ENCODE peak calls at places on chromosome 16, in nine cellular contexts. One of them, this sample, is unnamed.

GRCh38 chr16:67100569-67101300 is 9.0 kb upstream of the PHAF1 start:
- DNase-seq in OCI-LY7: peak; percentile 44
- DNase-seq in CD8-positive, alpha-beta T cell: no peak
- DNase-seq in left ventricle myocardium inferior: no peak
- DNase-seq in lower lobe of right lung: no peak
- DNase-seq in AG04450: no peak
- DNase-seq in fibroblast of pulmonary artery: peak; percentile 64
- DNase-seq in Peyer's patch: no peak
- DNase-seq in breast epithelium: no peak
- DNase-seq in this sample: no peak

GRCh38 chr16:72138064-72138572 is 33.8 kb downstream of the PMFBP1 start:
- DNase-seq in Peyer's patch: no peak
- DNase-seq in fibroblast of pulmonary artery: no peak
- DNase-seq in breast epithelium: no peak
- DNase-seq in CD8-positive, alpha-beta T cell: no peak
- DNase-seq in lower lobe of right lung: no peak
- DNase-seq in AG04450: no peak
- DNase-seq in left ventricle myocardium inferior: no peak
- DNase-seq in OCI-LY7: no peak
- DNase-seq in this sample: no peak

GRCh38 chr16:87077750-87078127 is 239.5 kb downstream of the C16orf95 start:
- DNase-seq in CD8-positive, alpha-beta T cell: peak; percentile 13
- DNase-seq in fibroblast of pulmonary artery: no peak
- DNase-seq in breast epithelium: no peak
- DNase-seq in left ventricle myocardium inferior: no peak
- DNase-seq in lower lobe of right lung: no peak
- DNase-seq in Peyer's patch: no peak
- DNase-seq in AG04450: no peak
- DNase-seq in OCI-LY7: no peak
- DNase-seq in this sample: no peak

GRCh38 chr16:898761-899677 is 71.8 kb downstream of the LMF1 start:
- DNase-seq in breast epithelium: no peak
- DNase-seq in AG04450: no peak
- DNase-seq in Peyer's patch: no peak
- DNase-seq in OCI-LY7: no peak
- DNase-seq in fibroblast of pulmonary artery: no peak
- DNase-seq in lower lobe of right lung: no peak
- DNase-seq in CD8-positive, alpha-beta T cell: no peak
- DNase-seq in left ventricle myocardium inferior: no peak
- DNase-seq in this sample: no peak

GRCh38 chr16:24007934-24008333 is 172.2 kb downstream of the PRKCB start:
- DNase-seq in lower lobe of right lung: no peak
- DNase-seq in CD8-positive, alpha-beta T cell: no peak
- DNase-seq in OCI-LY7: no peak
- DNase-seq in left ventricle myocardium inferior: no peak
- DNase-seq in fibroblast of pulmonary artery: no peak
- DNase-seq in Peyer's patch: no peak
- DNase-seq in AG04450: no peak
- DNase-seq in breast epithelium: no peak
- DNase-seq in this sample: no peak

GRCh38 chr16:49652441-49653175 is 203.3 kb downstream of the ZNF423 start:
- DNase-seq in Peyer's patch: no peak
- DNase-seq in left ventricle myocardium inferior: peak; percentile 67
- DNase-seq in CD8-positive, alpha-beta T cell: no peak
- DNase-seq in OCI-LY7: no peak
- DNase-seq in lower lobe of right lung: peak; percentile 39
- DNase-seq in breast epithelium: no peak
- DNase-seq in AG04450: no peak
- DNase-seq in fibroblast of pulmonary artery: peak; percentile 70
- DNase-seq in this sample: peak; percentile 54

GRCh38 chr16:79190542-79190941 is 410.0 kb downstream of the MAF start:
- DNase-seq in left ventricle myocardium inferior: no peak
- DNase-seq in AG04450: no peak
- DNase-seq in breast epithelium: no peak
- DNase-seq in CD8-positive, alpha-beta T cell: no peak
- DNase-seq in lower lobe of right lung: no peak
- DNase-seq in fibroblast of pulmonary artery: no peak
- DNase-seq in Peyer's patch: no peak
- DNase-seq in OCI-LY7: no peak
- DNase-seq in this sample: no peak

GRCh38 chr16:74667215-74667765 is 613 bp upstream of the RFWD3 start:
- DNase-seq in CD8-positive, alpha-beta T cell: peak; percentile 58
- DNase-seq in OCI-LY7: peak; percentile 21
- DNase-seq in left ventricle myocardium inferior: peak; percentile 24
- DNase-seq in lower lobe of right lung: peak; percentile 59
- DNase-seq in breast epithelium: no peak
- DNase-seq in fibroblast of pulmonary artery: peak; percentile 12
- DNase-seq in AG04450: no peak
- DNase-seq in Peyer's patch: peak; percentile 64
- DNase-seq in this sample: no peak

GRCh38 chr16:71610936-71611871 is 14.8 kb upstream of the MARVELD3 start:
- DNase-seq in breast epithelium: peak; percentile 79
- DNase-seq in OCI-LY7: peak; percentile 79
- DNase-seq in lower lobe of right lung: peak; percentile 83
- DNase-seq in Peyer's patch: peak; percentile 91
- DNase-seq in fibroblast of pulmonary artery: peak; percentile 58
- DNase-seq in left ventricle myocardium inferior: peak; percentile 46
- DNase-seq in CD8-positive, alpha-beta T cell: peak; percentile 86
- DNase-seq in AG04450: no peak
- DNase-seq in this sample: no peak

GRCh38 chr16:77288222-77288621 is 89.0 kb downstream of the SYCE1L start:
- DNase-seq in OCI-LY7: no peak
- DNase-seq in Peyer's patch: no peak
- DNase-seq in CD8-positive, alpha-beta T cell: no peak
- DNase-seq in lower lobe of right lung: no peak
- DNase-seq in fibroblast of pulmonary artery: peak; percentile 89
- DNase-seq in AG04450: peak; percentile 32
- DNase-seq in breast epithelium: no peak
- DNase-seq in left ventricle myocardium inferior: no peak
- DNase-seq in this sample: peak; percentile 74

GRCh38 chr16:75486014-75486404 is 9.2 kb downstream of the CHST6 start:
- DNase-seq in fibroblast of pulmonary artery: no peak
- DNase-seq in CD8-positive, alpha-beta T cell: no peak
- DNase-seq in breast epithelium: no peak
- DNase-seq in left ventricle myocardium inferior: no peak
- DNase-seq in OCI-LY7: no peak
- DNase-seq in AG04450: no peak
- DNase-seq in Peyer's patch: peak; percentile 73
- DNase-seq in lower lobe of right lung: no peak
- DNase-seq in this sample: no peak

GRCh38 chr16:30692381-30693074 is 6.4 kb upstream of the SRCAP start:
- DNase-seq in AG04450: no peak
- DNase-seq in OCI-LY7: no peak
- DNase-seq in breast epithelium: no peak
- DNase-seq in CD8-positive, alpha-beta T cell: no peak
- DNase-seq in left ventricle myocardium inferior: no peak
- DNase-seq in fibroblast of pulmonary artery: no peak
- DNase-seq in lower lobe of right lung: no peak
- DNase-seq in Peyer's patch: no peak
- DNase-seq in this sample: no peak
- H3K4me3 ChIP-seq in AG04450: no peak overlapping the region
- H3K4me3 ChIP-seq in OCI-LY7: no peak overlapping the region
- H3K4me3 ChIP-seq in breast epithelium: no peak overlapping the region
- H3K4me3 ChIP-seq in CD8-positive, alpha-beta T cell: no peak overlapping the region
- H3K4me3 ChIP-seq in left ventricle myocardium inferior: no peak overlapping the region
- H3K4me3 ChIP-seq in fibroblast of pulmonary artery: no peak overlapping the region
- H3K4me3 ChIP-seq in lower lobe of right lung: no peak overlapping the region
- H3K4me3 ChIP-seq in Peyer's patch: no peak overlapping the region
- H3K4me3 ChIP-seq in this sample: no peak overlapping the region

DNA sequence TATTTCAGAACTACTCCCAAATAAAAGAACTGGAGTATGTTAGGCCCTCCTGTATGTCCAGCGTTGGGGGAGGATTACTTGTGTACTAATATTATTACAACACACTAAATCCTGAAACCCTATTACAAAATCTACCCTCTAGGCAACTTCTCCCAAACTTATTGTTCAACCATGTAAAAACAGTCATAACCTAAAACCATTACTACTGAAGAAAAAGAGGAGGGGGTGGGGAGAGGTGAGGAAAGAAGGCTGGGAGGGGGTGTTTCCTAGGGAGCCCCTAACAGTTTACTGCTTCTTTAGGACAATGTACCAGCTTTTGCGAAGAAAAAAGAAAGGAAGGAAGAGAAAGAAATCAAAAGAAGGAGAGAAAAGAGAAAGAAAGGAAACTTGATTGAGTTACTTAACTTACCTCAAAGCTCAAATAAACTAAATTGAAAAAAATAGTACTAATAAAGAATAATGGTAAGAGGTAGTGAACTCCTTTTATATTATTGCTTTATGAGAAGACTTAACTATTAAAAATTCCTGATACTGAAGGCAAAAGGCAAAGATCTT is 2.3 kb downstream of the SALL1 start:
- DNase-seq in CD8-positive, alpha-beta T cell: no peak
- DNase-seq in lower lobe of right lung: no peak
- DNase-seq in breast epithelium: no peak
- DNase-seq in AG04450: no peak
- DNase-seq in Peyer's patch: no peak
- DNase-seq in fibroblast of pulmonary artery: peak; percentile 40
- DNase-seq in left ventricle myocardium inferior: no peak
- DNase-seq in OCI-LY7: no peak
- DNase-seq in this sample: no peak
- H3K4me3 ChIP-seq in CD8-positive, alpha-beta T cell: no peak overlapping the region
- H3K4me3 ChIP-seq in lower lobe of right lung: no peak overlapping the region
- H3K4me3 ChIP-seq in breast epithelium: no peak overlapping the region
- H3K4me3 ChIP-seq in AG04450: peak overlapping the region; percentile 82
- H3K4me3 ChIP-seq in Peyer's patch: peak overlapping the region; percentile 49
- H3K4me3 ChIP-seq in fibroblast of pulmonary artery: no peak overlapping the region
- H3K4me3 ChIP-seq in left ventricle myocardium inferior: no peak overlapping the region
- H3K4me3 ChIP-seq in OCI-LY7: no peak overlapping the region
- H3K4me3 ChIP-seq in this sample: peak overlapping the region; percentile 92

GRCh38 chr16:85026696-85027095 is 899 bp upstream of the KIAA0513 start:
- DNase-seq in fibroblast of pulmonary artery: no peak
- DNase-seq in Peyer's patch: no peak
- DNase-seq in left ventricle myocardium inferior: no peak
- DNase-seq in AG04450: no peak
- DNase-seq in CD8-positive, alpha-beta T cell: no peak
- DNase-seq in breast epithelium: no peak
- DNase-seq in lower lobe of right lung: no peak
- DNase-seq in OCI-LY7: no peak
- DNase-seq in this sample: no peak
- H3K4me3 ChIP-seq in fibroblast of pulmonary artery: peak overlapping the region; percentile 71
- H3K4me3 ChIP-seq in Peyer's patch: peak overlapping the region; percentile 69
- H3K4me3 ChIP-seq in left ventricle myocardium inferior: peak overlapping the region; percentile 86
- H3K4me3 ChIP-seq in AG04450: peak overlapping the region; percentile 82
- H3K4me3 ChIP-seq in CD8-positive, alpha-beta T cell: no peak overlapping the region
- H3K4me3 ChIP-seq in breast epithelium: peak overlapping the region; percentile 88
- H3K4me3 ChIP-seq in lower lobe of right lung: peak overlapping the region; percentile 91
- H3K4me3 ChIP-seq in OCI-LY7: peak overlapping the region; percentile 74
- H3K4me3 ChIP-seq in this sample: peak overlapping the region; percentile 74

GRCh38 chr16:3610698-3611144 is 685 bp downstream of the SLX4 start:
- DNase-seq in left ventricle myocardium inferior: no peak
- DNase-seq in OCI-LY7: no peak
- DNase-seq in CD8-positive, alpha-beta T cell: no peak
- DNase-seq in breast epithelium: no peak
- DNase-seq in AG04450: no peak
- DNase-seq in Peyer's patch: no peak
- DNase-seq in fibroblast of pulmonary artery: peak; percentile 3
- DNase-seq in lower lobe of right lung: no peak
- DNase-seq in this sample: no peak

GRCh38 chr16:3609895-3610697 is 1.3 kb downstream of the SLX4 start:
- DNase-seq in breast epithelium: no peak
- DNase-seq in CD8-positive, alpha-beta T cell: no peak
- DNase-seq in lower lobe of right lung: no peak
- DNase-seq in fibroblast of pulmonary artery: no peak
- DNase-seq in AG04450: no peak
- DNase-seq in Peyer's patch: peak; percentile 47
- DNase-seq in left ventricle myocardium inferior: no peak
- DNase-seq in OCI-LY7: peak; percentile 50
- DNase-seq in this sample: no peak

GRCh38 chr16:3612510-3613466 is 1.4 kb upstream of the SLX4 start:
- DNase-seq in left ventricle myocardium inferior: no peak
- DNase-seq in OCI-LY7: no peak
- DNase-seq in AG04450: no peak
- DNase-seq in breast epithelium: no peak
- DNase-seq in lower lobe of right lung: no peak
- DNase-seq in fibroblast of pulmonary artery: no peak
- DNase-seq in Peyer's patch: peak; percentile 18
- DNase-seq in CD8-positive, alpha-beta T cell: no peak
- DNase-seq in this sample: no peak

GRCh38 chr16:3608069-3608468 is 3.3 kb downstream of the SLX4 start:
- DNase-seq in Peyer's patch: peak; percentile 24
- DNase-seq in breast epithelium: no peak
- DNase-seq in fibroblast of pulmonary artery: no peak
- DNase-seq in left ventricle myocardium inferior: no peak
- DNase-seq in AG04450: no peak
- DNase-seq in lower lobe of right lung: no peak
- DNase-seq in CD8-positive, alpha-beta T cell: no peak
- DNase-seq in OCI-LY7: no peak
- DNase-seq in this sample: no peak

GRCh38 chr16:3611145-3611977 is at the start of gene SLX4:
- DNase-seq in lower lobe of right lung: peak; percentile 94
- DNase-seq in Peyer's patch: peak; percentile 96
- DNase-seq in CD8-positive, alpha-beta T cell: peak; percentile 96
- DNase-seq in OCI-LY7: peak; percentile 97
- DNase-seq in left ventricle myocardium inferior: peak; percentile 90
- DNase-seq in breast epithelium: peak; percentile 82
- DNase-seq in AG04450: peak; percentile 61
- DNase-seq in fibroblast of pulmonary artery: peak; percentile 91
- DNase-seq in this sample: peak; percentile 41
- H3K4me3 ChIP-seq in lower lobe of right lung: peak within 1 kb of the TSS; percentile 93
- H3K4me3 ChIP-seq in Peyer's patch: peak within 1 kb of the TSS; percentile 67
- H3K4me3 ChIP-seq in CD8-positive, alpha-beta T cell: peak within 1 kb of the TSS; percentile 80
- H3K4me3 ChIP-seq in OCI-LY7: peak within 1 kb of the TSS; percentile 88
- H3K4me3 ChIP-seq in left ventricle myocardium inferior: peak within 1 kb of the TSS; percentile 75
- H3K4me3 ChIP-seq in breast epithelium: peak within 1 kb of the TSS; percentile 74
- H3K4me3 ChIP-seq in AG04450: peak within 1 kb of the TSS; percentile 98
- H3K4me3 ChIP-seq in fibroblast of pulmonary artery: peak within 1 kb of the TSS; percentile 94
- H3K4me3 ChIP-seq in this sample: peak within 1 kb of the TSS; percentile 85

GRCh38 chr16:85928411-85928820 is 29.5 kb downstream of the IRF8 start:
- DNase-seq in CD8-positive, alpha-beta T cell: no peak
- DNase-seq in Peyer's patch: peak; percentile 66
- DNase-seq in breast epithelium: no peak
- DNase-seq in OCI-LY7: no peak
- DNase-seq in left ventricle myocardium inferior: no peak
- DNase-seq in fibroblast of pulmonary artery: peak; percentile 56
- DNase-seq in AG04450: no peak
- DNase-seq in lower lobe of right lung: peak; percentile 61
- DNase-seq in this sample: no peak

GRCh38 chr16:85926370-85926769 is 27.4 kb downstream of the IRF8 start:
- DNase-seq in fibroblast of pulmonary artery: no peak
- DNase-seq in CD8-positive, alpha-beta T cell: no peak
- DNase-seq in lower lobe of right lung: peak; percentile 20
- DNase-seq in AG04450: no peak
- DNase-seq in Peyer's patch: no peak
- DNase-seq in left ventricle myocardium inferior: no peak
- DNase-seq in breast epithelium: no peak
- DNase-seq in OCI-LY7: no peak
- DNase-seq in this sample: no peak

GRCh38 chr16:85927326-85927725 is 28.4 kb downstream of the IRF8 start:
- DNase-seq in breast epithelium: no peak
- DNase-seq in OCI-LY7: no peak
- DNase-seq in AG04450: no peak
- DNase-seq in Peyer's patch: no peak
- DNase-seq in left ventricle myocardium inferior: no peak
- DNase-seq in lower lobe of right lung: no peak
- DNase-seq in CD8-positive, alpha-beta T cell: no peak
- DNase-seq in fibroblast of pulmonary artery: no peak
- DNase-seq in this sample: no peak

GRCh38 chr16:85929259-85929704 is 30.3 kb downstream of the IRF8 start:
- DNase-seq in fibroblast of pulmonary artery: no peak
- DNase-seq in OCI-LY7: no peak
- DNase-seq in lower lobe of right lung: no peak
- DNase-seq in breast epithelium: no peak
- DNase-seq in left ventricle myocardium inferior: no peak
- DNase-seq in Peyer's patch: no peak
- DNase-seq in CD8-positive, alpha-beta T cell: no peak
- DNase-seq in AG04450: no peak
- DNase-seq in this sample: no peak

GRCh38 chr16:85927938-85928337 is 29.0 kb downstream of the IRF8 start:
- DNase-seq in AG04450: no peak
- DNase-seq in left ventricle myocardium inferior: no peak
- DNase-seq in OCI-LY7: no peak
- DNase-seq in breast epithelium: no peak
- DNase-seq in fibroblast of pulmonary artery: no peak
- DNase-seq in lower lobe of right lung: no peak
- DNase-seq in CD8-positive, alpha-beta T cell: no peak
- DNase-seq in Peyer's patch: no peak
- DNase-seq in this sample: no peak
- H3K4me3 ChIP-seq in AG04450: no peak overlapping the region
- H3K4me3 ChIP-seq in left ventricle myocardium inferior: no peak overlapping the region
- H3K4me3 ChIP-seq in OCI-LY7: no peak overlapping the region
- H3K4me3 ChIP-seq in breast epithelium: no peak overlapping the region
- H3K4me3 ChIP-seq in fibroblast of pulmonary artery: no peak overlapping the region
- H3K4me3 ChIP-seq in lower lobe of right lung: no peak overlapping the region
- H3K4me3 ChIP-seq in CD8-positive, alpha-beta T cell: no peak overlapping the region
- H3K4me3 ChIP-seq in Peyer's patch: no peak overlapping the region
- H3K4me3 ChIP-seq in this sample: no peak overlapping the region